ENCODE peak calls at places on chromosomes 13 and 19, in nine cellular contexts. U is mammary epithelial cell, K is GM12878, N is heart right ventricle, Q is HCT116, V is prostate gland, M is K562, P is psoas muscle, C is suprapubic skin. B is an unnamed sample.

GRCh38 chr19:51573331-51573730 is 2.2 kb downstream of the ZNF175 start:
- DNase-seq in U (no peak), K (no peak), N (no peak), Q (no peak), V (no peak), M (no peak), P (no peak), C (no peak), B (no peak)

GRCh38 chr19:46015080-46015960 is 7.5 kb downstream of the PGLYRP1 start:
- DNase-seq in U (peak; percentile 58), K (no peak), N (peak; percentile 32), Q (no peak), V (peak; percentile 74), M (peak; percentile 73), P (peak; percentile 54), C (no peak), B (peak; percentile 86)

GRCh38 chr13:83221813-83222241 is 660.4 kb downstream of the SLITRK1 start:
- DNase-seq in U (peak; percentile 92), K (no peak), N (no peak), Q (no peak), V (no peak), M (no peak), P (no peak), C (no peak), B (no peak)

GRCh38 chr13:101301053-101301452 is 115.3 kb downstream of the NALCN start:
- DNase-seq in U (no peak), K (no peak), N (no peak), Q (no peak), V (no peak), M (no peak), P (no peak), C (no peak), B (no peak)

GRCh38 chr13:80979035-80979641 is 638.2 kb upstream of the SPRY2 start:
- DNase-seq in U (peak; percentile 42), K (peak; percentile 11), N (peak; percentile 44), Q (peak; percentile 46), V (no peak), M (peak; percentile 30), P (no peak), C (no peak), B (peak; percentile 42)

GRCh38 chr19:8573316-8573715 is 3.9 kb downstream of the MYO1F start:
- DNase-seq in U (no peak), K (no peak), N (no peak), Q (no peak), V (no peak), M (no peak), P (no peak), C (no peak), B (no peak)

GRCh38 chr19:47994209-47994802 is at the start of gene ELSPBP1:
- DNase-seq in U (no peak), K (no peak), N (no peak), Q (no peak), V (no peak), M (no peak), P (no peak), C (no peak), B (no peak)

GRCh38 chr19:3253270-3253669 is 28.8 kb downstream of the CELF5 start:
- DNase-seq in U (no peak), K (no peak), N (no peak), Q (peak; percentile 16), V (no peak), M (peak; percentile 24), P (no peak), C (no peak), B (no peak)

GRCh38 chr13:40589285-40590109 is 76.9 kb downstream of the FOXO1 start:
- DNase-seq in U (peak; percentile 89), K (peak; percentile 88), N (peak; percentile 70), Q (no peak), V (peak; percentile 27), M (no peak), P (peak; percentile 42), C (no peak), B (no peak)

GRCh38 chr13:21557995-21558394 is 46.0 kb downstream of the MICU2 start:
- DNase-seq in U (peak; percentile 22), K (no peak), N (no peak), Q (peak; percentile 16), V (no peak), M (peak; percentile 13), P (no peak), C (no peak), B (no peak)

GRCh38 chr19:33831835-33832234 is 35.2 kb downstream of the KCTD15 start:
- DNase-seq in U (no peak), K (no peak), N (no peak), Q (no peak), V (no peak), M (no peak), P (no peak), C (no peak), B (peak; percentile 17)

GRCh38 chr19:49157445-49158224 is at the start of gene TRPM4:
- DNase-seq in U (peak; percentile 82), K (no peak), N (peak; percentile 97), Q (peak; percentile 62), V (peak; percentile 94), M (peak; percentile 88), P (peak; percentile 92), C (peak; percentile 95), B (peak; percentile 92)

DNA sequence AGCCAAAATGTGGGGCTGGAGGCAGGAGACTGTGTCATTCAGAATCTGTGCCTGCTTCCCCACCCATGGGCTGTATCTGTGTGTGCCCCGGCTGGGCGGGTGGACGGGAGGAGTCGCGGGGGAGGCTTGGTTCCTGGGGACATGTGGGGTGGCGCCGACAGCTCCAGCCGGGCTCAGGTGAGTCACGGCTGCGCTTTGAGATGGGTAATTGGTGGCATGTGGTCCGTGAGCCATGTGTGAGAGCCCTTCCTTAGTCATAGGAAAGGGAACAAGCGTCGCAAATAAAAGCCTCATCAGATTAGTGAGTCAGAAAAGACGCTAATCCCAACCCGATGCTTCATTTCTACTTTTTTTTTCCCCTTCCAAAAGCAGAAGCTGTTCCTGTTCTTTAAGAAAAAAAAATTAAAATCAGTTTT is 118.6 kb upstream of the ZNF536 start:
- DNase-seq in U (no peak), K (no peak), N (no peak), Q (no peak), V (no peak), M (no peak), P (no peak), C (no peak), B (no peak)
- H3K27ac ChIP-seq in U (no peak overlapping the region), K (no peak overlapping the region), N (no peak overlapping the region), Q (no peak overlapping the region), V (no peak overlapping the region), M (no peak overlapping the region), P (no peak overlapping the region), C (peak overlapping the region; percentile 11), B (no peak overlapping the region)

DNA sequence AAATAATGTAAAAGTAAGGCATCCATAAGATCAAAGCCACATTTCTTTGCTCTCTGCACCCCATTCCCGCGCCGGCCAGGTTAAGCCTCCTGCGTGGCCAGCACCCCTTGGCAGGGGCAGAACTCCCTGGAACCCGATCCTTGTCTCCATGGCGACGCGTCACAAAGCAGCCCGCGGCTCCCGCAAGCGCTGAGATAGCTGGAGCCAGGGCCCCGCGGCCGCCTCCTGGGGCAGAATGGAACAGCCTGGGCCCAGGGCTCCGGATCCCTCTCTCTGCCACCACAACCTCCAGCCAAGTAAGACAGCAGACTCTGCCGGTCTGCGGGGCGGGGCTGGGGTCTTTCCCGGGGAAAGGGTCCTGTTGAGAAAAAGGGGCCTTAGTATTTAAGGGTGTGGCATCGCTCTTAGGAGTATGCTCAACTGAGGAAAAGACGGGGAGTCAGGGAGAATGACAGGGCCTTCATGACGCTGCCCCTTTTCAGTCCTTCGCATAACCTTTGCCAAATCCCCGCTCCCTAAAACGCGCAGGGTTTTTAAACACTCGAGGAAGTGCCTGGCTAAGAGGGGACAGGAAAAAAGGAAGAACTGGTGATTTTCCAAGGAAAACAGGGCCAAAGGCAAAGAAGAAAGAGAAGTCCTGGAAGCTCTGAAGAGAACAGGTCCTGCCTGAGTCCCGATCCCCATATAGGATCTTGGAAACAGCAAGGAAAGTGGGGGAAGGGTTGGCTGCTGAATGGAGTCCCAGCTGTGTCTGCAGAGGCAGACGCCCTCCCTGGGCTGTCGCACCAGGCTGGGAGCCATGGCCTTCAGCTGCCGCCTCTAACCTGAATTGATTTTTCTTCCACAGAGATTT is at the start of gene TEX26:
- DNase-seq in U (no peak), K (no peak), N (peak; percentile 14), Q (no peak), V (no peak), M (no peak), P (no peak), C (no peak), B (no peak)
- TF ChIP-seq CTCF in U (no peak), K (no peak), N (peak; percentile 10), Q (no peak), V (no peak), M (no peak), P (no peak), C (no peak), B (no peak)

GRCh38 chr19:39125199-39125553 is 410 bp upstream of the PAK4 start:
- DNase-seq in U (no peak), K (no peak), N (no peak), Q (no peak), V (no peak), M (no peak), P (no peak), C (no peak), B (no peak)
- H3K4me1 ChIP-seq in U (peaks cover 12% of the 10 kb centered on the region), K (no peaks in the 10 kb centered on the region), N (no peaks in the 10 kb centered on the region), Q (peaks cover 55% of the 10 kb centered on the region), V (peaks cover 29% of the 10 kb centered on the region), M (peaks cover 3% of the 10 kb centered on the region), P (peaks cover 7% of the 10 kb centered on the region), C (peaks cover 63% of the 10 kb centered on the region), B (peaks cover 23% of the 10 kb centered on the region)

GRCh38 chr13:111183087-111183645 is 68.1 kb downstream of the ARHGEF7 start:
- DNase-seq in U (no peak), K (no peak), N (no peak), Q (no peak), V (no peak), M (no peak), P (no peak), C (no peak), B (no peak)
- H3K27ac ChIP-seq in U (no peak overlapping the region), K (no peak overlapping the region), N (no peak overlapping the region), Q (no peak overlapping the region), V (no peak overlapping the region), M (no peak overlapping the region), P (peak overlapping the region; percentile 69), C (no peak overlapping the region), B (no peak overlapping the region)

B was measured in lung.